ENCODE peak calls at places on chromosome 12, in four cellular contexts. One of them, this sample, is unnamed.

GRCh38 chr12:72246370-72246769 is 25.8 kb upstream of the TRHDE start:
- DNase-seq in K562: no peak
- DNase-seq in HepG2: no peak
- DNase-seq in GM12878: no peak
- DNase-seq in this sample: no peak

GRCh38 chr12:79547044-79547734 is 143.6 kb downstream of the PAWR start:
- DNase-seq in HepG2: peak; percentile 93
- DNase-seq in GM12878: no peak
- DNase-seq in K562: no peak
- DNase-seq in this sample: no peak

GRCh38 chr12:34393086-34393820 is 371.0 kb downstream of the ALG10 start:
- DNase-seq in K562: no peak
- DNase-seq in HepG2: no peak
- DNase-seq in GM12878: no peak
- DNase-seq in this sample: no peak

GRCh38 chr12:56688846-56689113 is 696 bp upstream of the PTGES3 start:
- DNase-seq in HepG2: no peak
- DNase-seq in GM12878: no peak
- DNase-seq in K562: no peak
- DNase-seq in this sample: peak; percentile 47

GRCh38 chr12:15646586-15646985 is 142.6 kb downstream of the EPS8 start:
- DNase-seq in GM12878: no peak
- DNase-seq in HepG2: no peak
- DNase-seq in K562: no peak
- DNase-seq in this sample: no peak

GRCh38 chr12:123492290-123492689 is 34.4 kb downstream of the SNRNP35 start:
- DNase-seq in K562: no peak
- DNase-seq in GM12878: no peak
- DNase-seq in HepG2: no peak
- DNase-seq in this sample: no peak

GRCh38 chr12:89524201-89525001 is at the start of gene GALNT4:
- DNase-seq in K562: peak; percentile 85
- DNase-seq in GM12878: peak; percentile 42
- DNase-seq in HepG2: peak; percentile 81
- DNase-seq in this sample: peak; percentile 77

GRCh38 chr12:29088611-29089219 is 60.4 kb upstream of the FAR2 start:
- DNase-seq in GM12878: no peak
- DNase-seq in K562: no peak
- DNase-seq in HepG2: peak; percentile 1
- DNase-seq in this sample: no peak

GRCh38 chr12:104877107-104877705 is 80.9 kb downstream of the SLC41A2 start:
- DNase-seq in HepG2: no peak
- DNase-seq in GM12878: no peak
- DNase-seq in K562: no peak
- DNase-seq in this sample: no peak

DNA sequence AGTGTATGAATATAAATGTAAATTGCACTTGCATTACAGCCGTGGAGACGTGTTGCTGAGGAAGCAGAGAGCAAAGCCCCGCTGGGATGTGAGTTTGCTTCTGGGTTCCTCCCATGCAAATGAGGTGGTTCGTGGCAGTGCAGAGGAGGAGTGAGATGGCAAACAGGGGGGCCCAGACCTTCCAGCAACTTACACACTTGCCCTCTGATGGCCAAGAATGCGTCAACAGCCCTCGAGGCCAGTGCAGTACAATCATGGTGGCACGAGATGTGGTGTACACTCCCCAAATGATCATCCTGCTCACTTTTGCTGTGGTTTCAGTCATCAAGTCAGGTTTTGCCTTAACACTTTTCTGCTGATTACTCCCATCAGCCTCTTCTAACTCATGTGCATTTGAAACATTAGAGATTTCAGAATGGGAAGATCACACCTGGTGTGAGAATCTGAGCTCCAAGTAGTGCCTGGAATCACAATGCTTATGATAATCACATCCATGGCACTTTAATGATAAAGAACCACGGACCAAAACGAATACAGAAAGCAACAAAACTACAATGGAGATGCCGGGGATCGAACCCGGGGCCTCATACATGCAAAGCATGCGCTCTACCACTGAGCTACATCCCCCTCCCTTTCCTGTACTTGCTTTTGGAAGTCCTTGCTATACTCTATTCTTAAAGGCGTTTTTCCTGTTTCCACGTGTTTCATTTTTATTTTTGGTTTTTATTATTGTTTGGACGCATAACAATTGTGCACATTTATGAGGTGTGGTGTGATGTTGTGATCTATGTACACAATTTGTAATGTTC is 7.0 kb upstream of the UBC start:
- DNase-seq in GM12878: peak; percentile 97
- DNase-seq in K562: peak; percentile 27
- DNase-seq in HepG2: peak; percentile 65
- DNase-seq in this sample: no peak
- TF ChIP-seq POLR2AphosphoS5 in GM12878: peak; percentile 95
- TF ChIP-seq POLR2AphosphoS5 in K562: no peak
- TF ChIP-seq POLR2AphosphoS5 in HepG2: peak; percentile 45
- TF ChIP-seq POLR2AphosphoS5 in this sample: peak; percentile 80

GRCh38 chr12:109489016-109489954 is 11.9 kb downstream of the UBE3B start:
- DNase-seq in GM12878: no peak
- DNase-seq in K562: no peak
- DNase-seq in HepG2: no peak
- DNase-seq in this sample: no peak
- TF ChIP-seq TAF1 in GM12878: no peak
- TF ChIP-seq TAF1 in K562: no peak
- TF ChIP-seq TAF1 in HepG2: no peak
- TF ChIP-seq TAF1 in this sample: no peak

DNA sequence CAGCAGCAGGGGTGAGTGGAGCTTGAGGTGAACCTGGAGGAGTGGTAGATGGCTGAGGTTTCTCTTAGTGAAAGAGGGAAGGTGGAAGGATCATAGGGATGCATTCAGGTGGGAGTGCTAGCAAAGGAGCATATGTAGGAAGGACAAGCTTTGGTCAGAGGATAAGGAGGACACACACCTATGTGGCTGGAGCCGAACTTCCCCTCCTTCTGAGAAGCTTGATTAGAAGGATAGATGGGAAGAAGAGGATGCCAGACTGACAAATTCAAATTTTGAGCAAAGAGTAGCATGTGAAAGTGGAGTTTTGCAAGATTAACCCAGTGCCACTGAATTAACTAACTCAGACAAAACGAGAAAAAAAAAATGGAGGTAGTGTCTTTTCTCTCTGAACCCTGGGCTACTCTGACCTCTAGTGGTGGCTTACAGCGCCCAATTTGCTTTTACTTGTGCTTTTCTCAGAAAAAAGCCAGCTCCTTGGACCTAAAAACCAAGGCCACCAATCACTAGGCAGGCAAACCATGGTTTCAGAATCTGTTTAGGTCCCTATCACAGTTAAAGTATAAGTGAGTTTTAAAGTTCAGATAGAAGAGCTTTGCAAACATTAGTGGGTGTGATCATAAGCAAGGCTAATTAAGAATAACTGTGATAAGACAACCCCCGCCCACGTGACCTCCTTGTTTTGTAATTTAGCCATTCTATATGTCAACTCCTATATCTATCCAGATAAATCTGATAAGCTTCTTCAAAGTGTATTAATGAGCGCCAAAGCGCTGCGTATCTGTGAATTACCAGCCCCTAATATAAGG is 15.5 kb downstream of the EMP1 start:
- DNase-seq in GM12878: no peak
- DNase-seq in K562: peak; percentile 41
- DNase-seq in HepG2: peak; percentile 47
- DNase-seq in this sample: no peak
- TF ChIP-seq POLR2AphosphoS5 in GM12878: no peak
- TF ChIP-seq POLR2AphosphoS5 in K562: no peak
- TF ChIP-seq POLR2AphosphoS5 in HepG2: no peak
- TF ChIP-seq POLR2AphosphoS5 in this sample: no peak

DNA sequence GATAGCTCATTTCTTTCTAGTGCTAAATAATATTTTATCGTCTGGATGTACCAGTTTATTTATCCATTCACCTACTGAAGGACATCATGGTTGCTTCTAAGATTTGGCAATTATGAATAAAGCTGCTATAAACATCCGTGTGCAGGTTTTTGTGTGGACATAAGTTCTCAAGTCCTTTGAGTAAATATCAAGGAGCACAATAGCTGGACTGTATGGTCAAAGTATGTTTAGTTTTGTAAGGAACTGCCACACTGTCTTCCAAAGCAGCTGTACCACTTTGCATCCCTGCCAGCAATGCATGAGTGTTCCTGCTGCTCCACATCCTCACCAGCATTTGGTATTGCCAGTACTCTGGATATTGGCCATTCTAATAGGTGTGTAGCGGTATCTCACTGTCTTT is 447.4 kb downstream of the MED13L start:
- DNase-seq in K562: no peak
- DNase-seq in HepG2: no peak
- DNase-seq in GM12878: no peak
- DNase-seq in this sample: no peak
- TF ChIP-seq TAF1 in K562: no peak
- TF ChIP-seq TAF1 in HepG2: no peak
- TF ChIP-seq TAF1 in GM12878: no peak
- TF ChIP-seq TAF1 in this sample: no peak

DNA sequence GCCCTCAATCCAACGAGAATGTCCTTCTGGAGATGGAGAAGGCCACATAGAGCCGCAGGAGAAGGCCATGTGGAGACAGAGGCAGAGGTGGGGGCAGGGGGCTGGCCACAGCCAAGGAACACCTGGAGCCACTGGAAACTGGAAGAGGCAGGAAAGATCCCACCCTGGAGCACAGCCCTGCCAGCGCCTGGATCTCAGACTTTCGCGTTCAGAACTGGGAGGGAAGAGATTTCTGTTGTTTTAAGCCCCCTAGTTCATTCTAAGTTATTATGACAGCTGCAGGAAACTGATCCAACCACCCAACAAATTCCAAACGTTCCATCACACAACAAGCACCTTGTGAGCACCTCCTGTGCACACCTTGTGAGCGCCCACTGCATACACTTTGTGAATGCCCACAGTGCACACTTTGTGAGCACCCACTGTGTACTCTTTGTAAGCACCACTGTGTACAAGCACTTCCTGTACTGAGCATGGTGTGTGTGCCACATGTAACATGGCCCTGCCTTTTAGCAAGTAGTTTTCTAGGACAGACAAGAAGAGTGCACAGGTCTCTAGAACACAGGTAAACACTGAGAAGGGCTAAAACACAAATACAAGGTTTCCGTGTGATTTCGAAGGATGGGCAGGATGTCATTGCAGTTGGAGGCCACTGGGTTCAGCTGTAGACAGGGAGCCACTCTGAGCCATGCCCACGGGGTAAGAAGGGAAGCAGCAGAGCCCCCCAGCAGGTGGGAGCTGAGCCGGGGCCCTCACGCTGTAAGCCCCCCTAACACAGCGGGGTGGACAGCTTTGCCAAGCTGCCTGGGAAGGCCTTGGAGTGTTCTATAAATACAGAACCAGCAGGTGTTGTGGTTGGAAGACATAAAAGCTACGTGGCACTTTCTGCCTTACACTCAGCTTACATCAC is 15.4 kb downstream of the RIMBP2 start:
- DNase-seq in K562: no peak
- DNase-seq in GM12878: no peak
- DNase-seq in HepG2: no peak
- DNase-seq in this sample: no peak
- TF ChIP-seq POLR2AphosphoS5 in K562: no peak
- TF ChIP-seq POLR2AphosphoS5 in GM12878: no peak
- TF ChIP-seq POLR2AphosphoS5 in HepG2: no peak
- TF ChIP-seq POLR2AphosphoS5 in this sample: no peak

This sample was measured in GM12891.